ENCODE peak calls at places on chromosomes 3 and 15, in five cellular contexts. I, T, Y, J and W are unnamed samples.

GRCh38 chr15:65365229-65365628 is 12.6 kb downstream of the IGDCC3 start:
- DNase-seq in I (no peak), T (no peak), Y (no peak), J (no peak), W (no peak)

GRCh38 chr15:76196949-76197315 is 114.3 kb downstream of the ETFA start:
- DNase-seq in I (no peak), T (no peak), Y (peak; percentile 26), J (no peak), W (no peak)

GRCh38 chr3:153595186-153595815 is 433.3 kb downstream of the RAP2B start:
- DNase-seq in I (no peak), T (peak; percentile 7), Y (no peak), J (no peak), W (no peak)

GRCh38 chr3:70885636-70886035 is 573.2 kb upstream of the MDFIC2 start:
- DNase-seq in I (no peak), T (no peak), Y (no peak), J (no peak), W (no peak)

GRCh38 chr15:41897327-41897726 is 3.5 kb upstream of the SPTBN5 start:
- DNase-seq in I (no peak), T (no peak), Y (no peak), J (no peak), W (no peak)

GRCh38 chr3:64489361-64490044 is 198.3 kb downstream of the ADAMTS9 start:
- DNase-seq in I (peak; percentile 74), T (no peak), Y (peak; percentile 10), J (no peak), W (no peak)

GRCh38 chr3:191417457-191417729 is 43.6 kb upstream of the PYDC2 start:
- DNase-seq in I (no peak), T (no peak), Y (no peak), J (no peak), W (no peak)

GRCh38 chr3:102712896-102713295 is 278.1 kb downstream of the ZPLD1 start:
- DNase-seq in I (no peak), T (no peak), Y (no peak), J (no peak), W (no peak)

GRCh38 chr15:93382196-93382820 is 293.3 kb upstream of the RGMA start:
- DNase-seq in I (no peak), T (no peak), Y (no peak), J (no peak), W (no peak)

GRCh38 chr3:16474304-16474703 is 39.2 kb downstream of the RFTN1 start:
- DNase-seq in I (no peak), T (no peak), Y (no peak), J (no peak), W (no peak)

GRCh38 chr3:196341142-196341541 is 3.0 kb upstream of the TM4SF19 start:
- DNase-seq in I (no peak), T (no peak), Y (no peak), J (no peak), W (no peak)

GRCh38 chr3:146554168-146554760 is 9.9 kb upstream of the PLSCR1 start:
- DNase-seq in I (no peak), T (no peak), Y (no peak), J (no peak), W (no peak)

GRCh38 chr3:169110633-169111032 is 552.9 kb downstream of the MECOM start:
- DNase-seq in I (no peak), T (no peak), Y (no peak), J (no peak), W (no peak)

DNA sequence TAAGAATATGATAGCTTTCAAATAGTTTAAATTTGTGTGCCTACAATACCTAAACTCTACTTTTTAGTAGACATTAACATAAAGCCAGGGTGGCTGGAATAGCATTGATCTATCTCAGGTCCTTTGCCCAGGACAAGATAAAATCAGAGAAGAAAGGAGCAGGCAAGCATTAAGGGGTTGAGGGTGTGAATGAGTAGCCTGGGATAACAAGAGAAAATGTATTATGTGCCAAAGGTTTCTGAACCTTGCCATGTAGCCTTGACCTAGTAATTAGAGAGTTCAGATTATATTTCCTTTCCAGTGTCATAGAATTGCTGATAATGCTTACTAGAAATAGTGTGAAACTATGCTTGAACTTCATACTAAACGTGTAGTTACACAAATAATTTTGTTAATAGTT is 22.9 kb downstream of the ATP11B start:
- DNase-seq in I (no peak), T (no peak), Y (no peak), J (no peak), W (no peak)
- H3K4me1 ChIP-seq in I (peaks cover 14% of the 10 kb centered on the region), T (peaks cover 31% of the 10 kb centered on the region), Y (peaks cover 7% of the 10 kb centered on the region), J (peaks cover 18% of the 10 kb centered on the region), W (no peaks in the 10 kb centered on the region)

DNA sequence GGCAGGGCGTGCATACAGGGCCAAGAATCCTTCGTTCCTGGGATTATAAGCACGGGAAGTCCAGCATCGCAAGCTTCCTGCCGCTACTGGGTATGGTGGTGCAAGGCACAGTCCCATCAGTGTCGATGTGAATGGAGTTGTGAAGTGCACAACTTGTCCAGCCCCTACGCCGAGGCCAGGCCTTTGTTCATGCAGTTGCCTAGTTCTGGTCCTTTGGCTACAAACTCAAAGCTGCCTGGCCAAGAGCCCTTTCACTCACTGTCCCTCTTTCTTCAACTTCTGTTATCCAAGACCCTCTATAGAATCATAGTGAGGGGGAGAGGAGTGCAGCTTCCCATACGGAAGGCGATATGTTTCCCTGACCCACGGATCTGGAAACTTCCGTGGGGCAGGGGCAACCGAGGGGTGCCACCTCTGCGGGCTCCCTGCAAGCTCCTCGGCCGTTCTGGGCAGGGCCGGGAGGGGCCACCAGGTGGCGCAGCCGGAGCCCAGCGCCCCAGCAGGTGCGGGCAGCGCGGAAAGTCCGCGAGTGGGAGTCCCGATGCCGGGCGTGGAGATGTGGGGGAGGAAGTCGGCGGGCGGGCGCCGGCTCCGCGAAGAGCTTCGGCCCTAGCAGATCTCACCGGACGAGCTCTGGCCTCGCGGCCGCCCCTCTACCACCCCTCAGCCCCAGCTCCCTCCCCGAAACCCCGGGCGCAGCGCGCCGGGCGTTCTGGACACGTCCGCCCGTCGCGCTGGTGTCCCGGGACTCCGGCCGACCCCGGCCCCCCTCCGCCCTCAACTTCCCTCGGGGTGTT is 693 bp downstream of the RASGRP1 start:
- DNase-seq in I (peak; percentile 76), T (peak; percentile 80), Y (peak; percentile 40), J (peak; percentile 87), W (peak; percentile 15)
- H3K27ac ChIP-seq in I (peak overlapping the region; percentile 47), T (peak overlapping the region; percentile 80), Y (no peak overlapping the region), J (peak overlapping the region; percentile 92), W (no peak overlapping the region)

GRCh38 chr3:184355261-184356012 is 6.0 kb downstream of the CLCN2 start:
- DNase-seq in I (no peak), T (no peak), Y (no peak), J (no peak), W (no peak)
- H3K4me1 ChIP-seq in I (peaks cover 3% of the 10 kb centered on the region), T (peaks cover 5% of the 10 kb centered on the region), Y (peaks cover under 1% of the 10 kb centered on the region), J (peaks cover 5% of the 10 kb centered on the region), W (peaks cover 1% of the 10 kb centered on the region)

GRCh38 chr15:70088887-70089691 is 8.6 kb downstream of the TLE3 start:
- DNase-seq in I (no peak), T (no peak), Y (no peak), J (no peak), W (no peak)
- H3K27ac ChIP-seq in I (no peak overlapping the region), T (no peak overlapping the region), Y (no peak overlapping the region), J (no peak overlapping the region), W (no peak overlapping the region)

GRCh38 chr3:136946978-136947377 is 10.8 kb upstream of the IL20RB start:
- DNase-seq in I (no peak), T (no peak), Y (no peak), J (no peak), W (no peak)

GRCh38 chr3:136939489-136939888 is 18.3 kb upstream of the IL20RB start:
- DNase-seq in I (no peak), T (no peak), Y (no peak), J (no peak), W (no peak)

GRCh38 chr3:136938334-136938733 is 19.4 kb upstream of the IL20RB start:
- DNase-seq in I (no peak), T (no peak), Y (no peak), J (no peak), W (no peak)

GRCh38 chr3:136943396-136943795 is 14.4 kb upstream of the IL20RB start:
- DNase-seq in I (no peak), T (no peak), Y (no peak), J (no peak), W (no peak)

GRCh38 chr3:136942796-136943195 is 15.0 kb upstream of the IL20RB start:
- DNase-seq in I (no peak), T (no peak), Y (no peak), J (no peak), W (no peak)
- H3K4me1 ChIP-seq in I (peaks cover 60% of the 10 kb centered on the region), T (peaks cover 22% of the 10 kb centered on the region), Y (peaks cover 10% of the 10 kb centered on the region), J (peaks cover 49% of the 10 kb centered on the region), W (peaks cover 8% of the 10 kb centered on the region)

GRCh38 chr3:42043116-42043796 is 47.9 kb upstream of the TRAK1 start:
- DNase-seq in I (no peak), T (no peak), Y (peak; percentile 91), J (no peak), W (no peak)
- H3K27ac ChIP-seq in I (peak overlapping the region; percentile 15), T (no peak overlapping the region), Y (peak overlapping the region; percentile 76), J (no peak overlapping the region), W (peak overlapping the region; percentile 30)

DNA sequence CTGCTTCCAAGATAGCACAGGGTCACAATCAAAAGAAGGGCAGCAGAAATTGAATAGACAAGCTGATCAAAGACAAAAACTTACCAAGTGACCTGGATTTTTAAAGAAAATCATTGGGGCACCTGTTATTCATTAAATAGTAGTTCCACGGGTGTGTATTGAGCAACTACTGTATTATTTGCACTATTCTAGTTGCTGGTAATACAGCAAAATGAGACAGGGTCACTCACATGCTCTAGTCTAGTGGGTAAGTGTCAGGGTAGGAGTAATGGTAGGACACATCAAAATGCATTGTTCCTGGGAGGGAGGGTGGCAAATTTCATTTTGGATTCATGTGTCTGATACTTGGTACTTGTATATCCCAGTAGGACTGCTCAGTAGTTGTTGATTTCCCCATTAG is 127.9 kb downstream of the SQOR start:
- DNase-seq in I (no peak), T (no peak), Y (no peak), J (no peak), W (no peak)
- H3K4me1 ChIP-seq in I (no peaks in the 10 kb centered on the region), T (no peaks in the 10 kb centered on the region), Y (no peaks in the 10 kb centered on the region), J (no peaks in the 10 kb centered on the region), W (no peaks in the 10 kb centered on the region)

GRCh38 chr3:4583441-4583840 is 90.3 kb downstream of the ITPR1 start:
- DNase-seq in I (no peak), T (no peak), Y (peak; percentile 46), J (no peak), W (peak; percentile 70)

GRCh38 chr3:4586381-4586780 is 93.2 kb downstream of the ITPR1 start:
- DNase-seq in I (no peak), T (no peak), Y (no peak), J (no peak), W (no peak)

GRCh38 chr3:4582634-4583033 is 89.5 kb downstream of the ITPR1 start:
- DNase-seq in I (no peak), T (no peak), Y (no peak), J (no peak), W (no peak)

GRCh38 chr3:4587061-4587837 is 94.1 kb downstream of the ITPR1 start:
- DNase-seq in I (no peak), T (no peak), Y (no peak), J (no peak), W (no peak)

GRCh38 chr3:4584537-4585249 is 91.5 kb downstream of the ITPR1 start:
- DNase-seq in I (peak; percentile 47), T (peak; percentile 10), Y (peak; percentile 39), J (no peak), W (no peak)
- H3K27ac ChIP-seq in I (peak overlapping the region; percentile 74), T (no peak overlapping the region), Y (peak overlapping the region; percentile 70), J (no peak overlapping the region), W (peak overlapping the region; percentile 86)

GRCh38 chr3:12970684-12971083 is 102.5 kb downstream of the IQSEC1 start:
- DNase-seq in I (no peak), T (no peak), Y (no peak), J (no peak), W (no peak)
- H3K4me1 ChIP-seq in I (peaks cover 39% of the 10 kb centered on the region), T (peaks cover 44% of the 10 kb centered on the region), Y (peaks cover 38% of the 10 kb centered on the region), J (peaks cover 25% of the 10 kb centered on the region), W (peaks cover 15% of the 10 kb centered on the region)

GRCh38 chr3:81742581-81742980 is 18.9 kb downstream of the GBE1 start:
- DNase-seq in I (no peak), T (no peak), Y (no peak), J (no peak), W (no peak)
- H3K27ac ChIP-seq in I (peak overlapping the region; percentile 80), T (no peak overlapping the region), Y (peak overlapping the region; percentile 78), J (no peak overlapping the region), W (peak overlapping the region; percentile 81)